ENCODE peak calls at places on chromosomes 13 and 19, in six cellular contexts. S is skeletal muscle cell, P is IMR-90, R is PC-3, A is lower leg skin, K is aorta. H is an unnamed sample.
A peak's percentile ranks its signal among the peaks of the same experiment; 100 is the strongest.

GRCh38 chr13:113091891-113092775 is 13.5 kb upstream of the F7 start:
- DNase-seq in K (peak; percentile 45), S (no peak), R (no peak), A (no peak), P (no peak), H (no peak)

GRCh38 chr19:13138171-13138915 is 11.8 kb downstream of the STX10 start:
- DNase-seq in R (no peak), A (no peak), K (no peak), P (no peak), S (no peak), H (no peak)

GRCh38 chr13:50016421-50016820 is 1.2 kb downstream of the KCNRG start:
- DNase-seq in A (no peak), S (peak; percentile 52), P (peak; percentile 83), K (no peak), R (no peak), H (no peak)

GRCh38 chr19:34350161-34350561 is 14.8 kb upstream of the GPI start:
- DNase-seq in S (no peak), P (peak; percentile 43), K (no peak), A (no peak), R (no peak), H (no peak)

GRCh38 chr13:46469064-46469463 is 82.0 kb upstream of the RUBCNL start:
- DNase-seq in K (no peak), R (peak; percentile 26), P (no peak), A (no peak), S (peak; percentile 62), H (no peak)

GRCh38 chr19:19553670-19554069 is 15.6 kb downstream of the CILP2 start:
- DNase-seq in K (no peak), R (no peak), S (no peak), A (no peak), P (no peak), H (no peak)

GRCh38 chr13:31674056-31674455 is 65.3 kb upstream of the RXFP2 start:
- DNase-seq in P (no peak), A (no peak), K (no peak), R (no peak), S (no peak), H (no peak)

GRCh38 chr13:33953781-33954180 is 135.8 kb downstream of the RFC3 start:
- DNase-seq in A (no peak), K (no peak), S (no peak), R (no peak), P (no peak), H (no peak)

GRCh38 chr19:49489601-49490167 is 2.3 kb downstream of the RPL13A start:
- DNase-seq in K (no peak), R (no peak), P (no peak), S (no peak), A (no peak), H (no peak)

GRCh38 chr13:45174478-45174877 is 26.4 kb downstream of the KCTD4 start:
- DNase-seq in K (no peak), R (no peak), S (no peak), P (no peak), A (no peak), H (no peak)

GRCh38 chr13:77565635-77566034 is 30.1 kb downstream of the SCEL start:
- DNase-seq in A (no peak), K (no peak), S (no peak), R (peak; percentile 66), P (peak; percentile 9), H (no peak)

GRCh38 chr19:8655340-8655709 is 24.9 kb downstream of the NFILZ start:
- DNase-seq in A (no peak), K (no peak), P (no peak), R (no peak), S (no peak), H (no peak)

GRCh38 chr19:14407889-14408640 is 11.1 kb downstream of the DDX39A start:
- DNase-seq in R (no peak), P (no peak), K (no peak), S (no peak), A (no peak), H (no peak)

GRCh38 chr19:33344210-33344609 is 29.3 kb upstream of the CEBPG start:
- DNase-seq in A (no peak), R (no peak), K (no peak), P (no peak), S (no peak), H (peak; percentile 48)

GRCh38 chr13:73708393-73708985 is 425.7 kb downstream of the KLF12 start:
- DNase-seq in K (no peak), A (no peak), P (peak; percentile 71), S (peak; percentile 28), R (peak; percentile 77), H (peak; percentile 10)

GRCh38 chr19:15244106-15244803 is 12.0 kb upstream of the EPHX3 start:
- DNase-seq in P (no peak), R (no peak), K (no peak), S (no peak), A (no peak), H (no peak)

GRCh38 chr13:93818345-93818744 is 591.7 kb downstream of the GPC6 start:
- DNase-seq in A (no peak), R (no peak), S (no peak), K (no peak), P (no peak), H (no peak)

GRCh38 chr19:1110809-1111640 is 7.2 kb downstream of the GPX4 start:
- DNase-seq in R (no peak), K (no peak), A (no peak), P (no peak), S (no peak), H (no peak)

GRCh38 chr19:33554821-33555220 is 33.2 kb upstream of the PEPD start:
- DNase-seq in R (no peak), S (no peak), P (no peak), A (no peak), K (no peak), H (no peak)

GRCh38 chr13:87235621-87236020 is 435.6 kb upstream of the SLITRK5 start:
- DNase-seq in A (no peak), P (peak; percentile 28), K (no peak), S (peak; percentile 2), R (peak; percentile 36), H (no peak)

DNA sequence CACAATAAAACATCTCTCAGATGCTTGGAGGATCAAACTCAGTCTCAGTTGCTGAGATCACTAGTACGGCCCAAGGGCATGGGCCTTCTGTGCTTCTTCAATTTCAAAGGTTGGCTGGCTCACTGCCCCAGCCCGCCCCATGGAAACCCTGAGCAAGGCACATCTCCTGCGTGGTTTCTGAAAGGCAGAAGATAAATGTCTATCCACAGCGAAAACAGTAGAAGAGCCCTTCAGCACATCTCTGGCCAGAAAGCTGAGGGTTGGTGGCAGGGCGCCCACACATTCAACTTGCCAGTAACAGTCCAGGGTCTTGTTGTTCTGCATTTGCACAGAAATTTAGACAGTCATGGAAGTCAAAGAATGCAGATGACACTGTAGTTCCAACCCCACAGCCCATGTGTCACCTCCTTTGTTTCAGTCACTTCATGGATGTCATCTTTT is 24.0 kb upstream of the KATNAL1 start:
- DNase-seq in K (peak; percentile 68), A (no peak), R (no peak), P (no peak), S (no peak), H (no peak)
- H3K4me3 ChIP-seq in K (no peak overlapping the region), A (no peak overlapping the region), R (no peak overlapping the region), P (no peak overlapping the region), S (no peak overlapping the region), H (no peak overlapping the region)

GRCh38 chr19:43806848-43807247 is 4.6 kb upstream of the LYPD5 start:
- DNase-seq in K (no peak), S (no peak), R (peak; percentile 70), P (no peak), A (no peak), H (no peak)
- H3K4me3 ChIP-seq in K (no peak overlapping the region), S (no peak overlapping the region), R (no peak overlapping the region), P (no peak overlapping the region), A (no peak overlapping the region), H (no peak overlapping the region)

DNA sequence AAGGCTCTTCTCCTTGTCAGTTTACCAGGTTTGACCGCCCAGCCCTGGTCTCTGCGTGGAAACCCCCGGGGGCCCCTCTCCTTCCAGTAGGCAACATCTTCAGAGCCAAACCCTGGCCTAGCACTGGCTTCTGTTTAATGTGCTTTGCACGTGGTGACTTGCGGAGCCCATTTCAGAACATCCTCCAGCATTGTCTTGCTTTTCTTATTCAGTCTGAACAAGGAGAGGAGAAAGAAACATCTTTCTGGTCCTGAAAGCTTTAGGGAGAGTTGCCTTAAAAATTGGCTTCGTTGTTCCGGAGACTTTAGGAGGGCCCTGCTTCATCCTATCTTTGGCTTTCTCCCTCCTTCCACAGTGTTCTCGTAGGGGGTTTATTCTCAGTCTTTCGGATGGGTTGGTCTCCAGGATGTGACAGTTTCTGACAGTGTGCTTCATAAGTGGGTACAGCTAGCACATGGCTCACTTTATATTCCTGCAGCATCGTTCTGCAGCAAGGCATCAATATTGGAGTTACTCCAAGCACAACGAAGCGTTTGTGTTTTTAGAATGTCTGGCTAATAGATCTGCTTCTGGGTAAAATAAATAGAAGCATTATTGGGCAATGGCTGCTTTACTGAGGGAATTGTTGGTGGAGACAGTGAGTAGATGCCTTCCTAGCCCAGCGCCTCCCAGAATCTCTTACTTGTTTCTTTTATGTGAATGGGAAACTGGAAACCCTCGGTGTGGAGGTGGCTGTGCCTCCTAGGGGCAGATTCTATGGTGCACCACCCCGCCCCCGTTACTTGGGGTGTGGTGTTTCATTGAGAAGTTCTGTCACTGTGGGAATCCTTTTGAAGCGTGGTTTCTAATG is 1.8 kb downstream of the FARP1 start:
- DNase-seq in K (no peak), R (peak; percentile 62), S (peak; percentile 25), A (no peak), P (peak; percentile 77), H (no peak)
- H3K4me3 ChIP-seq in K (no peak overlapping the region), R (peak overlapping the region; percentile 82), S (peak overlapping the region; percentile 61), A (no peak overlapping the region), P (peak overlapping the region; percentile 95), H (peak overlapping the region; percentile 61)

DNA sequence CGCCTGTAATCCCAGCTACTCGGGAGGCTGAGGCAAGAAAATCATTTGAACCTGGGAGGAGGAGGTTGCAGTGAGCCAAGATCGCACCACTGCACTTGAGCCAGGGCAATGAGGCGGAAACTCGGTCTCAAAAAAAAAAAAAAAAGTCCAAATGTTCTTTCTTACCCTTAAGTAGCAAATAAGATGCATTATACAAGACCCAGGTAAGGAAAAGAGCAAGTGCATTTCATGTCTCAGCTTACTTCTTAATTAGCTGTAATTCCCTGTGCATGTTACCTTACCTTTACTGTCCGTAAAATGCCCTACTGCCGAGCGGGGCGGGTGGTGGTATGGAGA is 3.8 kb upstream of the ZNF681 start:
- DNase-seq in K (no peak), R (no peak), S (no peak), A (no peak), P (no peak), H (no peak)
- H3K4me3 ChIP-seq in K (no peak overlapping the region), R (peak overlapping the region; percentile 89), S (peak overlapping the region; percentile 53), A (peak overlapping the region; percentile 41), P (peak overlapping the region; percentile 74), H (peak overlapping the region; percentile 75)

GRCh38 chr13:101178394-101178793 is 237.9 kb downstream of the NALCN start:
- DNase-seq in K (no peak), P (peak; percentile 35), R (no peak), A (no peak), S (no peak), H (no peak)
- H3K4me3 ChIP-seq in K (no peak overlapping the region), P (no peak overlapping the region), R (no peak overlapping the region), A (no peak overlapping the region), S (no peak overlapping the region), H (no peak overlapping the region)

GRCh38 chr19:3761382-3762129 is at the start of gene APBA3:
- DNase-seq in R (peak; percentile 85), P (peak; percentile 83), S (peak; percentile 46), A (peak; percentile 98), K (peak; percentile 94), H (peak; percentile 88)
- H3K4me3 ChIP-seq in R (peak within 1 kb of the TSS; percentile 90), P (peak within 1 kb of the TSS; percentile 87), S (peak within 1 kb of the TSS; percentile 98), A (peak within 1 kb of the TSS; percentile 61), K (peak within 1 kb of the TSS; percentile 98), H (peak within 1 kb of the TSS; percentile 78)

GRCh38 chr19:35869327-35870123 is 1.2 kb downstream of the APLP1 start:
- DNase-seq in R (peak; percentile 81), K (peak; percentile 76), S (no peak), A (no peak), P (peak; percentile 61), H (peak; percentile 89)
- H3K4me3 ChIP-seq in R (peak overlapping the region; percentile 59), K (no peak overlapping the region), S (peak overlapping the region; percentile 51), A (no peak overlapping the region), P (peak overlapping the region; percentile 28), H (peak overlapping the region; percentile 76)

H was measured in dorsolateral prefrontal cortex.